ENCODE peak calls at places on chromosome 1, in eight cellular contexts. Z, C, I, E, K, U, F and V are unnamed samples. For H3K9me3, the result is how much of the 10 kb centered on the place peaks cover.

GRCh38 chr1:201718346-201719202 is 110.4 kb upstream of the IPO9 start:
- ATAC-seq in I (no peak), Z (no peak), F (peak), U (no peak), C (no peak), K (no peak), E (no peak), V (no peak)

GRCh38 chr1:28510350-28511223 is 4.7 kb downstream of the RCC1 start:
- ATAC-seq in Z (peak), K (no peak), C (no peak), F (no peak), E (peak), U (no peak), I (no peak), V (no peak)

GRCh38 chr1:184296466-184297243 is 90.2 kb upstream of the C1orf21 start:
- ATAC-seq in E (peak), C (peak), F (peak), U (peak), Z (no peak), K (peak), I (peak), V (peak)

GRCh38 chr1:157696966-157697628 is 3.5 kb downstream of the FCRL3 start:
- ATAC-seq in F (peak), E (no peak), K (no peak), I (no peak), Z (no peak), U (no peak), C (no peak), V (no peak)

GRCh38 chr1:218524986-218525385 is 179.8 kb downstream of the TGFB2 start:
- ATAC-seq in K (no peak), C (no peak), E (no peak), F (no peak), U (no peak), Z (no peak), I (no peak), V (no peak)

GRCh38 chr1:87435484-87435883 is 106.8 kb downstream of the LMO4 start:
- ATAC-seq in I (no peak), F (peak), U (peak), C (no peak), E (no peak), Z (no peak), K (no peak), V (no peak)

GRCh38 chr1:54481201-54481884 is 66.7 kb upstream of the ACOT11 start:
- ATAC-seq in K (peak), I (no peak), Z (no peak), E (no peak), U (no peak), C (no peak), F (peak), V (no peak)

GRCh38 chr1:239718997-239719628 is 332.7 kb downstream of the CHRM3 start:
- ATAC-seq in C (peak), E (peak), Z (no peak), F (peak), I (no peak), K (no peak), U (no peak), V (no peak)

DNA sequence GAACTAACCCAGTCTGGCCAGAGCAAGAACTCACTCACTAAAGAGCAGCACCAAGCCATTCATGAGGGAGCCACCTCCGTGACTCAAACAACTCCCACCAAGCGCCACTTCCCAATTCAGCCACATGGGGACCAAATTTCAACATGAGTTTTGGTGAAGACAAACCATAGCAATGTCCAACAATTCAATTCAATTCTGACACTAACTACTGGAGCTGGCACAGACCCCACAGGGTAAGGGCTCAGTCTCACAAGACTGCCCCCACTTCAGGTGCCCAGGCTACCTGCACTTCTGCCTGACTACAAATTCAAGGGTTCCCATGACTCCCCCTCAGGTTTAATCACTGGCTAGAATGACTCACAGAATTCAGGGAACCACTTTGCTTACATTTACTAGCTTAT is 48.8 kb upstream of the RAP1A start:
- ATAC-seq in Z (no peak), F (peak), K (no peak), E (no peak), C (no peak), I (no peak), U (no peak), V (no peak)
- TF ChIP-seq CTCF in Z (peak), F (no peak), K (no peak), E (peak), C (no peak), I (no peak), U (no peak), V (peak)

DNA sequence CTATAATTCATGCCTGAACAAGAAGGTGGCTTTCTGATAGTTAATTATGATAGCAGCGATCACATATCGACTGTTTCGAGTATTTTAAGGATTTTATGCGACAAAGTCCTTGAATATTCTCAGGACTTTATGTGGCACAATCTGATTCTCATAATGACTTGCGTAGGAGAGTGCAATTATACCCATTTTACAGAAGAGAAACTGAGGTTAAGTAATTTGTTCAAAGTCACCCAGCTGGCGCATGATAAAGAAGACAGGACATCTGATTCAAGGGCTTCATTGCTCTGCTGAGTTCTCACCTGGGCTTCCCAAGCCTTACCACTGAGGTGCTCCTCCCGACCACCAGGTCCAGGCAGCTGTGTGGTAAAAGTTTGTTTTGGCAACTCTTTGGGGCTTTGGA is 1.8 kb downstream of the CRCT1 start:
- ATAC-seq in F (no peak), Z (no peak), U (no peak), C (no peak), I (no peak), E (no peak), K (no peak), V (no peak)
- H3K9me3 ChIP-seq in F (under half), Z (under half), U (under half), C (under half), I (under half), E (under half), K (under half), V (under half)

DNA sequence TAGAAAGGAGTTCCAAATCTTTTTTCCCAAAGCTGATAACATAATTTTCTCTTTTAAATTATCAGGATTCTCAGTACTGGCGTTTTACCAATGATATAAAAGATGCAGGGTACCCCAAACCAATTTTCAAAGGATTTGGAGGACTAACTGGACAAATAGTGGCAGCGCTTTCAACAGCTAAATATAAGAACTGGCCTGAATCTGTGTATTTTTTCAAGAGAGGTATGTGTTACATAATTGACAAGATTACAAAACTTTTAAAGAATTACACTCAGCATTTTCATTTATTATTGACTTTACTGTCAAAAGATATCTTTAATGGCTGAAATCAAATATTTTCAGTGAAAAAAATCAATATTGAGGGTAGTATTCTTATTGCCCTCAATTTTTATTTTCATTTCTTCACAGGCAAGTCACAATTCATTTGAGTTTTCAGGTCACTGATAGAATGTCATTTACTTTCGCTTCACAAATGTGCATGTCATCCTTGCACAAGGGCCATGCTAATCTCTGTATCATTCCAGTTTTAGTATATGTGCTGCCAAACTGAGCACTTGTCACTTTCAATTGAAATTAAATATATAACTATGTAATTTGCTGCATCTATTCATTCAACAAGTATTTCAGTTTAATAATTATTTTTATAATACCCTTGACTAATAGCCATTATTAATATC is 63.5 kb downstream of the TPR start:
- ATAC-seq in U (no peak), Z (no peak), F (no peak), C (no peak), E (no peak), I (no peak), K (peak), V (no peak)
- TF ChIP-seq CTCF in U (no peak), Z (no peak), F (no peak), C (no peak), E (no peak), I (no peak), K (no peak), V (no peak)

DNA sequence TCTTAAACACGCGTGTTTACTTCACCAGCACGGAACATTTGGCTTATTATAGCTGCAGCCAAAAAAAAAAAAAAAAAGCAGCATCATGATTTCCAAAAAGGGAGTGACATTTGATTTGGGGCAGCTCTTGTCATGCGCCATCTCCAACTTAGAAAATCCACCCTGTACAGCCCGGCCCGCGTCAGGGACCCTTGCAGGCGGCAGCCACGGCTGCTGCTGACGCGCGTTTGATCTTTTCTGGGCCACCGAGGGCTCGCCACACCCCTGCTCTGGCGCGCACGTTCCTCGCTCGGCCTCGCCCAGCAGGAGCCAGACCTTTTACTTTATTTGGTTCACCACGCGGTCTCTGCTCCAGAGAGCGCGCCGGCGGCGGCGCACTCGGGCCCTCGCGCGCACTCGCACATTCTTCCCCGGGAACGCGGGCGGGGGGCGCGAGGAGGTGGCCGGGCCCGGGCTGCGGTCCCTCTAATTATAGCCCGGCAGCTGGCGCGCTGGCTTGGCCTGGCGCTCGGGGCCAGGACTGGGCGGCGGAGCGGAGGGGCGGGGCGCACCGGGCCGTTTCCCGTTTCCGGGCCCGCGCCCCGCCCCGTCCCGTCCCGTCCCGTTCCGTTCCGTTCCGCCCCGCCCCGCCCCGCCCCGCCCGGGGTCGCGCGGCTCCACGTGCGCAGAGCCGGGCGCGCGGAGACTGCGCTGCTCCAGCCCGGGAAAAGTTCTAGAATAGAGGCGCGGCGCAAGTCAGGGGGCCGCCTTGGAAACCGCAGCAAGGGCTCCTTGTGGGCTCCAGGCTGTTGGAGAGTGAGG is 10.2 kb downstream of the IRF2BP2 start:
- ATAC-seq in E (peak), C (peak), Z (peak), K (peak), I (peak), U (peak), F (peak), V (peak)
- H3K9me3 ChIP-seq in E (under half), C (under half), Z (under half), K (under half), I (under half), U (under half), F (under half), V (under half)

GRCh38 chr1:63868220-63868897 is 94.5 kb downstream of the ROR1 start:
- ATAC-seq in K (no peak), Z (peak), U (no peak), E (no peak), I (no peak), F (no peak), C (no peak), V (no peak)

GRCh38 chr1:63871451-63871850 is 97.6 kb downstream of the ROR1 start:
- ATAC-seq in K (no peak), Z (no peak), U (no peak), I (no peak), E (no peak), C (no peak), F (no peak), V (no peak)

GRCh38 chr1:63873751-63874150 is 99.9 kb downstream of the ROR1 start:
- ATAC-seq in I (no peak), Z (peak), K (no peak), F (no peak), E (no peak), C (no peak), U (no peak), V (no peak)

GRCh38 chr1:63867429-63868176 is 93.8 kb downstream of the ROR1 start:
- ATAC-seq in I (no peak), F (no peak), C (no peak), K (no peak), Z (peak), U (no peak), E (no peak), V (no peak)

DNA sequence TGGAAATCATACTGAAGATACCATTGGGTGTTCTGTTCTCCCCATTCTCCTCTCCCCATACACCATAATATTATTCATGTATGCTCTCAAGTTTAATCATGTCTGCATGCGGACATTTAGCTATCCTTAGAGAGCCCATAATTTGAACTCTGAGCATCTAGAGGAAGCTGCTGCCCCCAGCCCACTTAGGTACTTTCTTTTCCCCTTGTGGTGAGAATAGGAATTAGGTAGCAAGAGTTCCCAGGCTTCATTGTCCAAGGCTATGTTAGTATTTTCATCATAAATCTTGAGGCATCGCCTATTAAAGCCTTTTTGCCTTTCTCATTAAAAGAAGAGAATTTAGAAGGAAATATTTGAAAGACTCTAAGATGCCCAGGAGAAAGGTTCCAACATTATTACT is 96.3 kb downstream of the ROR1 start:
- ATAC-seq in E (no peak), I (no peak), F (no peak), C (no peak), K (no peak), Z (no peak), U (no peak), V (no peak)
- TF ChIP-seq CTCF in E (peak), I (no peak), F (no peak), C (no peak), K (no peak), Z (peak), U (no peak), V (no peak)

GRCh38 chr1:79322511-79323027 is 316.0 kb upstream of the ADGRL4 start:
- ATAC-seq in I (no peak), Z (peak), C (no peak), K (no peak), E (no peak), F (no peak), U (no peak), V (no peak)

GRCh38 chr1:79325705-79326104 is 319.2 kb upstream of the ADGRL4 start:
- ATAC-seq in Z (no peak), C (no peak), K (no peak), F (no peak), U (no peak), E (no peak), I (no peak), V (no peak)

GRCh38 chr1:79325126-79325525 is 318.6 kb upstream of the ADGRL4 start:
- ATAC-seq in F (no peak), K (no peak), E (no peak), U (no peak), C (no peak), I (no peak), Z (no peak), V (no peak)

GRCh38 chr1:79323240-79324025 is 316.9 kb upstream of the ADGRL4 start:
- ATAC-seq in C (peak), I (no peak), U (no peak), E (no peak), F (no peak), Z (peak), K (no peak), V (peak)

DNA sequence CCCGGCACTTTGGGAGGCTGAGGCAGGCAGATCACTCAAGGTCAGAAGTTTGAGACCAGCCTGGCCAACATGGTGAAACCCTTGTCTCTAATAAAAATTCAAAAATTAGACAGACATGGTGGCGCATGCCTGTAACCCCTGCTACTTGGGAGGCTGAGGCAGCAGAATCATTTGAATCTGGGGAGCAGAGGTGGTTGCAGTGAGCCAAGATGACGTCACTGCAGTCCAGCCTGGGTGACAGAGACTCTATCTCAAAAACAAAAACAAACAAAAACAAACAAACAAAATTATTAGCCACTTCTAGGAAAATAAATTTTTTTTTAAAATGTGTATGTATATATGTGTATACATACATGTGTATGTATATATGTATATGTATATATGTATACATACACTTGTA is 320.3 kb upstream of the ADGRL4 start:
- ATAC-seq in C (no peak), F (no peak), U (no peak), I (no peak), K (no peak), Z (no peak), E (no peak), V (no peak)
- H3K9me3 ChIP-seq in C (under half), F (under half), U (under half), I (under half), K (under half), Z (under half), E (under half), V (under half)

GRCh38 chr1:152858062-152858461 is 1.7 kb upstream of the LCE7A start:
- ATAC-seq in K (no peak), E (no peak), F (no peak), Z (no peak), I (no peak), C (no peak), U (no peak), V (no peak)

GRCh38 chr1:152860129-152860528 is 333 bp downstream of the LCE7A start:
- ATAC-seq in K (no peak), Z (no peak), U (no peak), F (no peak), I (no peak), C (no peak), E (no peak), V (no peak)

GRCh38 chr1:152859696-152860095 is at the start of gene LCE7A:
- ATAC-seq in Z (no peak), C (no peak), K (no peak), I (no peak), F (no peak), E (no peak), U (no peak), V (no peak)

GRCh38 chr1:152861374-152861773 is 1.6 kb downstream of the LCE7A start:
- ATAC-seq in E (no peak), F (no peak), I (no peak), K (no peak), U (no peak), Z (no peak), C (no peak), V (no peak)

GRCh38 chr1:152855661-152856060 is 4.1 kb upstream of the LCE7A start:
- ATAC-seq in K (no peak), E (no peak), Z (no peak), U (no peak), C (no peak), I (no peak), F (no peak), V (no peak)
- TF ChIP-seq CTCF in K (no peak), E (no peak), Z (no peak), U (no peak), C (no peak), I (no peak), F (no peak), V (no peak)